ENCODE peak calls at places on chromosomes 16 and 17, in four cellular contexts. L is HCT116, H is HepG2, S is K562. Q is an unnamed sample.
A peak's percentile ranks its signal among the peaks of the same experiment; 100 is the strongest.

GRCh38 chr16:9139965-9140364 is 48.5 kb downstream of the HAPSTR1 start:
- DNase-seq in L (peak; percentile 59), H (peak; percentile 64), S (peak; percentile 65), Q (no peak)

GRCh38 chr17:79024901-79025737 is 1.1 kb downstream of the C1QTNF1 start:
- DNase-seq in L (no peak), H (no peak), S (no peak), Q (no peak)

GRCh38 chr16:28140788-28141618 is 70.8 kb downstream of the XPO6 start:
- DNase-seq in L (no peak), H (peak; percentile 10), S (no peak), Q (no peak)

GRCh38 chr17:19269641-19270040 is 32.5 kb downstream of the EPN2 start:
- DNase-seq in L (no peak), H (no peak), S (no peak), Q (no peak)

GRCh38 chr17:83079766-83080616 is 582 bp downstream of the METRNL start:
- DNase-seq in L (no peak), H (no peak), S (peak; percentile 61), Q (no peak)

GRCh38 chr16:57471852-57472664 is 9.6 kb downstream of the POLR2C start:
- DNase-seq in L (no peak), H (peak; percentile 94), S (no peak), Q (no peak)

GRCh38 chr16:13835357-13835756 is 84.6 kb upstream of the ERCC4 start:
- DNase-seq in L (no peak), H (no peak), S (no peak), Q (no peak)

GRCh38 chr17:50169121-50169764 is 3.4 kb downstream of the SGCA start:
- DNase-seq in L (peak; percentile 78), H (peak; percentile 69), S (peak; percentile 80), Q (peak; percentile 50)

GRCh38 chr16:11139624-11140375 is 116.2 kb downstream of the SOCS1 start:
- DNase-seq in L (peak; percentile 13), H (peak; percentile 62), S (no peak), Q (no peak)

GRCh38 chr16:88698694-88699045 is 7.5 kb downstream of the RNF166 start:
- DNase-seq in L (no peak), H (no peak), S (no peak), Q (no peak)

GRCh38 chr17:4852504-4853075 is 19.4 kb downstream of the MINK1 start:
- DNase-seq in L (no peak), H (peak; percentile 17), S (peak; percentile 58), Q (no peak)

GRCh38 chr17:33972756-33973155 is 282.3 kb upstream of the CCL2 start:
- DNase-seq in L (no peak), H (no peak), S (no peak), Q (no peak)

GRCh38 chr16:79768594-79768993 is 168.1 kb upstream of the MAF start:
- DNase-seq in L (no peak), H (no peak), S (no peak), Q (no peak)

GRCh38 chr17:13601317-13601775 is 383 bp downstream of the HS3ST3A1 start:
- DNase-seq in L (no peak), H (no peak), S (no peak), Q (no peak)

GRCh38 chr17:63429766-63430165 is 16.3 kb downstream of the CYB561 start:
- DNase-seq in L (no peak), H (no peak), S (no peak), Q (no peak)

GRCh38 chr17:81528651-81529436 is 667 bp downstream of the FSCN2 start:
- DNase-seq in L (no peak), H (no peak), S (no peak), Q (no peak)

GRCh38 chr16:9633844-9634243 is 542.4 kb downstream of the HAPSTR1 start:
- DNase-seq in L (no peak), H (no peak), S (no peak), Q (no peak)

GRCh38 chr16:81532491-81533174 is 88.0 kb downstream of the CMIP start:
- DNase-seq in L (no peak), H (peak; percentile 76), S (no peak), Q (no peak)

GRCh38 chr17:10201680-10202079 is 3.3 kb upstream of the GAS7 start:
- DNase-seq in L (no peak), H (no peak), S (no peak), Q (no peak)

GRCh38 chr17:27282054-27282501 is 11.8 kb upstream of the WSB1 start:
- DNase-seq in L (no peak), H (no peak), S (no peak), Q (no peak)

GRCh38 chr16:58299757-58300349 is 5.0 kb upstream of the PRSS54 start:
- DNase-seq in L (peak; percentile 13), H (peak; percentile 26), S (peak; percentile 48), Q (no peak)

GRCh38 chr17:29331330-29331729 is 37.4 kb upstream of the NUFIP2 start:
- DNase-seq in L (no peak), H (peak; percentile 13), S (no peak), Q (no peak)

GRCh38 chr17:51650772-51651171 is 390.4 kb downstream of the UTP18 start:
- DNase-seq in L (no peak), H (no peak), S (no peak), Q (no peak)

GRCh38 chr17:48553190-48553547 is 8.3 kb upstream of the HOXB2 start:
- DNase-seq in L (no peak), H (no peak), S (no peak), Q (no peak)

GRCh38 chr17:48550313-48551205 is 5.7 kb upstream of the HOXB2 start:
- DNase-seq in L (no peak), H (no peak), S (peak; percentile 43), Q (no peak)

GRCh38 chr17:48552453-48553189 is 7.7 kb upstream of the HOXB2 start:
- DNase-seq in L (no peak), H (no peak), S (no peak), Q (no peak)

GRCh38 chr17:48551206-48551597 is 6.3 kb upstream of the HOXB2 start:
- DNase-seq in L (no peak), H (no peak), S (no peak), Q (no peak)

DNA sequence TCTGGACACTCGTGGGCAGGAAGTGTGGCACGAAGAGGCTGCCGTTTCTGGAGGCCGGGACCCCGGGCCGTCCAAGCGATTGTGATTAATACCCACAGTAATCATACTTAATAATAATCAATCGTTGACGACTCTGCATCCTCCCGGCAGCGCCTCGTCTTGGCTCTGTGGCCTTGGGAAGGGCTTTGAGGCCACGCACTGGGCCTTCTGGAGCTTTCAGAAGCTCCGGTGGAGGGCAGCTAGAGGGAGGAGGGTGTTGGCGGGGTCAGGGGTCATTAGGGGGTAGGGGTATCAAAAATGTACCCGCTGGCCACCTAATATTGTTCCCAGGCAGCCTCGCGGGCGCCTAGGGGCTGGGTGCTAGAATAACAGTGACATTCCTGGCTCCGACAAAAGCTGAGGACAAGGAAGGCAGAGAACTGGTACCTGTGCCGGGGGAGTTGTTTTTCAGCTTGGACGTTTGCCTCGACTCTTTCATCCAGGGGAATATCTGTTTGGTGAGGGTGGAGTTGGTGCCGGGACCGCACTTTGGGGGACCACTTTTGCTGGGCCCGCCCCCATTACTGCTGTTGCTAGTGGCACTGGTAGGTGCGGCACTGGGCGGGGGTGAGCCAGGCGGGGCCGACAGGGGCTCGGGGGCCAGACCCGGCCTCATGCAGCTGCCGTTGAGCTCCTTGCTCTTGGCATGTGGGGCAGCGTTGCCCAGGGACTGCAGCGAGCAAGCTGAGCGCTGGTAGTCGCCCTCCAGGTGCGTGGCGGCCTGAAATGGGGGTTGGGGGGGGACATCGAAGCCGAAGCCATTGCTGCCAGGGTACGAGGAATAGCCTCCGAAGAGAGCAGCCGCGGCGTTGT is 6.9 kb upstream of the HOXB2 start:
- DNase-seq in L (no peak), H (no peak), S (no peak), Q (no peak)
- H3K4me1 ChIP-seq in L (peaks cover under 1% of the 10 kb centered on the region), H (no peaks in the 10 kb centered on the region), S (peaks cover 58% of the 10 kb centered on the region), Q (peaks cover 79% of the 10 kb centered on the region)

GRCh38 chr17:21161498-21162393 is 35.0 kb downstream of the DHRS7B start:
- DNase-seq in L (no peak), H (peak; percentile 42), S (no peak), Q (no peak)
- TF ChIP-seq TCF7L2 in L (no peak), H (no peak), S (no peak), Q (no peak)

GRCh38 chr16:70713781-70714180 is 27.9 kb upstream of the MTSS2 start:
- DNase-seq in L (no peak), H (no peak), S (no peak), Q (no peak)

GRCh38 chr16:70713342-70713741 is 27.5 kb upstream of the MTSS2 start:
- DNase-seq in L (no peak), H (no peak), S (no peak), Q (no peak)

GRCh38 chr16:70715860-70716357 is 30.1 kb upstream of the MTSS2 start:
- DNase-seq in L (no peak), H (no peak), S (no peak), Q (no peak)

GRCh38 chr16:70715113-70715711 is 29.4 kb upstream of the MTSS2 start:
- DNase-seq in L (no peak), H (no peak), S (peak; percentile 29), Q (no peak)

GRCh38 chr16:70714526-70715112 is 28.8 kb upstream of the MTSS2 start:
- DNase-seq in L (no peak), H (no peak), S (no peak), Q (no peak)
- H3K4me1 ChIP-seq in L (peaks cover 16% of the 10 kb centered on the region), H (peaks cover 70% of the 10 kb centered on the region), S (peaks cover 2% of the 10 kb centered on the region), Q (no peaks in the 10 kb centered on the region)

DNA sequence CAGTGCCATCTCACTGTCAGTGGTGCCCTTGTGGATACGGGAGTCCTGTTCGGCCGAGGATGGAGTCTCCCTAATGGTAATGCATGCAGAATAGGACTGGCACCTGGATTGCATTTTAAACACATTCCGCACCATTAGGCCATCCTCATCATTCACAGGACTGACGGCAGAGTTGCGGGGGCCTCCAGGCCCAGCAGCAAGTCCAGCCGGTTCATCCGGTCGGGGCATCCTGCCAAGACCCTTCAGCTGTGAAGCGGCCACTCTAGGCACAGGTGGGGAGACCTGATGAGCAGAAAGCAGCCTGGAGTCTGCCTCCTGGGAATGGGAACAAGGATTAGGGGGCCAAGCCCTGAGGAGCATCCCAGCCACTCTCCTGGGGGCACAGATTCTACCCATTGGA is 90.3 kb upstream of the XYLT1 start:
- DNase-seq in L (no peak), H (no peak), S (no peak), Q (no peak)
- TF ChIP-seq TCF7L2 in L (no peak), H (no peak), S (no peak), Q (no peak)

DNA sequence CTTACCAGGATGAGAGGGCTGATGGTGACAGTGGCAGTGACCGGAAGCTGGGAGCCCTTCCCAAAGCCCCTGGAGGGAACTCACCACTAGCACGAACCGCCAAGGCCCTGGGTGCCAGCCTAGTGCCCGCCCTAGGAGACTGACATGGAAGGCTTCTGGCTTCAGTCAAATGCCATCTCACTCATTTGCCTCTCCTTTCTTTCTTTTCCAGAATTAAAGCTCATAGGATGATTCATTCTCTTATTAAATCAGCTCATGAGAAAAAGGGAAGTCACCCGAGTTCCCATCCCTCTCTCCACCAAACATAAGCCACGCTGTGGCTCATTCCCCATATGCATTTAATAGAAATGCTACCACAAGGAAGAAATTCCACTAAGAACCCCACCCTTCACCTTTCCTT is 12.1 kb downstream of the CUEDC1 start:
- DNase-seq in L (no peak), H (no peak), S (no peak), Q (no peak)
- H3K4me1 ChIP-seq in L (peaks cover 96% of the 10 kb centered on the region), H (peaks cover 71% of the 10 kb centered on the region), S (peaks cover 7% of the 10 kb centered on the region), Q (peaks cover 86% of the 10 kb centered on the region)

GRCh38 chr16:86836503-86837125 is 258.3 kb downstream of the FOXL1 start:
- DNase-seq in L (no peak), H (no peak), S (no peak), Q (no peak)
- TF ChIP-seq TCF7L2 in L (no peak), H (no peak), S (no peak), Q (no peak)